ENCODE peak calls at places on chromosomes 6 and 20, in nine cellular contexts. Y, N, F, B, L, U, Q, E and V are unnamed samples.

GRCh38 chr20:19973920-19974620 is 43.1 kb upstream of the NAA20 start:
- DNase-seq in U (peak; percentile 86), E (peak; percentile 64), Y (no peak), F (no peak), L (no peak), N (no peak), B (no peak), Q (no peak), V (no peak)

GRCh38 chr6:150977276-150977675 is 111.8 kb downstream of the MTHFD1L start:
- DNase-seq in L (no peak), B (no peak), F (no peak), E (no peak), N (no peak), Q (no peak), U (no peak), Y (no peak), V (no peak)

GRCh38 chr6:4295789-4296165 is 160.4 kb upstream of the ECI2 start:
- DNase-seq in N (no peak), U (no peak), E (no peak), L (no peak), B (no peak), Q (no peak), F (no peak), Y (no peak), V (no peak)

GRCh38 chr6:122408240-122408639 is 8.8 kb downstream of the HSF2 start:
- DNase-seq in B (no peak), Q (no peak), U (no peak), F (no peak), E (no peak), Y (no peak), L (no peak), N (no peak), V (no peak)

GRCh38 chr6:32868257-32868788 is 14.3 kb downstream of the PSMB9 start:
- DNase-seq in N (peak; percentile 70), B (peak; percentile 68), Y (peak; percentile 79), F (peak; percentile 52), L (peak; percentile 88), E (peak; percentile 76), Q (peak; percentile 71), U (peak; percentile 81), V (peak; percentile 71)

GRCh38 chr6:48021904-48022303 is 89.1 kb downstream of the PTCHD4 start:
- DNase-seq in Y (no peak), E (no peak), L (no peak), U (no peak), F (no peak), N (no peak), Q (no peak), B (no peak), V (no peak)

GRCh38 chr6:13908955-13909381 is 15.8 kb upstream of the RNF182 start:
- DNase-seq in L (peak; percentile 39), Q (peak; percentile 78), E (peak; percentile 35), B (peak; percentile 48), Y (peak; percentile 72), U (no peak), N (peak; percentile 63), F (peak; percentile 64), V (peak; percentile 55)

GRCh38 chr20:57899554-57899953 is 189.7 kb upstream of the PMEPA1 start:
- DNase-seq in F (no peak), U (no peak), Y (no peak), N (no peak), E (no peak), L (no peak), Q (no peak), B (no peak), V (no peak)

GRCh38 chr20:23585449-23585807 is 17.1 kb upstream of the CST9L start:
- DNase-seq in U (no peak), L (no peak), B (no peak), Q (no peak), N (no peak), E (no peak), F (no peak), Y (no peak), V (no peak)

GRCh38 chr6:51928320-51928719 is 159.1 kb downstream of the PKHD1 start:
- DNase-seq in U (no peak), F (peak; percentile 16), Y (no peak), Q (no peak), B (no peak), L (no peak), E (no peak), N (no peak), V (no peak)

GRCh38 chr20:50175938-50176933 is 14.4 kb upstream of the CEBPB start:
- DNase-seq in N (no peak), E (no peak), B (no peak), Q (no peak), L (no peak), F (no peak), U (peak; percentile 40), Y (no peak), V (no peak)

GRCh38 chr6:53496797-53497196 is 48.1 kb downstream of the GCLC start:
- DNase-seq in B (peak; percentile 78), Q (no peak), L (no peak), N (peak; percentile 84), U (no peak), F (no peak), E (no peak), Y (no peak), V (no peak)

GRCh38 chr6:160085713-160086505 is 35.7 kb upstream of the SLC22A1 start:
- DNase-seq in B (no peak), L (no peak), Y (no peak), U (no peak), N (no peak), F (no peak), Q (no peak), E (no peak), V (no peak)

GRCh38 chr6:111721677-111722219 is 116.1 kb upstream of the TRAF3IP2 start:
- DNase-seq in E (no peak), Q (no peak), B (no peak), L (no peak), F (peak; percentile 48), Y (peak; percentile 13), U (no peak), N (peak; percentile 19), V (peak; percentile 24)

GRCh38 chr6:7628479-7628878 is 38.5 kb downstream of the SNRNP48 start:
- DNase-seq in N (no peak), B (no peak), Y (no peak), Q (no peak), U (no peak), F (no peak), E (no peak), L (no peak), V (no peak)

GRCh38 chr6:88636871-88637270 is 326.5 kb downstream of the RNGTT start:
- DNase-seq in Y (no peak), L (no peak), Q (peak; percentile 13), U (no peak), N (no peak), E (no peak), B (no peak), F (no peak), V (no peak)

GRCh38 chr6:38166411-38167240 is 347.1 kb downstream of the ZFAND3 start:
- DNase-seq in E (no peak), Y (no peak), L (no peak), N (no peak), B (no peak), U (no peak), Q (no peak), F (no peak), V (no peak)

GRCh38 chr6:139927236-139927635 is 552.8 kb upstream of the CITED2 start:
- DNase-seq in E (no peak), Q (no peak), B (no peak), N (no peak), U (no peak), Y (no peak), L (no peak), F (peak; percentile 27), V (no peak)

GRCh38 chr20:6074145-6074561 is 20.3 kb upstream of the LRRN4 start:
- DNase-seq in U (no peak), B (peak; percentile 62), Y (peak; percentile 30), E (peak; percentile 29), F (no peak), N (peak; percentile 23), L (no peak), Q (no peak), V (peak; percentile 88)

GRCh38 chr6:108598316-108598863 is 37.7 kb downstream of the FOXO3 start:
- DNase-seq in U (peak; percentile 52), Y (peak; percentile 92), Q (no peak), F (peak; percentile 14), L (no peak), B (no peak), N (no peak), E (no peak), V (no peak)

GRCh38 chr6:21769405-21769851 is 175.9 kb downstream of the SOX4 start:
- DNase-seq in E (peak; percentile 47), B (peak; percentile 41), U (no peak), Y (no peak), N (peak; percentile 48), L (no peak), Q (no peak), F (no peak), V (no peak)

GRCh38 chr20:36646678-36647077 is 682 bp upstream of the SLA2 start:
- DNase-seq in Q (no peak), L (no peak), E (no peak), U (no peak), Y (no peak), B (no peak), F (no peak), N (no peak), V (no peak)

GRCh38 chr6:154509421-154510143 is 903 bp downstream of the CNKSR3 start:
- DNase-seq in B (peak; percentile 29), N (peak; percentile 34), L (peak; percentile 44), Y (no peak), F (peak; percentile 36), Q (no peak), U (peak; percentile 53), E (peak; percentile 23), V (peak; percentile 44)

GRCh38 chr6:122790740-122791679 is 2.0 kb downstream of the SMPDL3A start:
- DNase-seq in U (no peak), F (peak; percentile 12), Q (no peak), N (peak; percentile 8), Y (peak; percentile 35), E (no peak), B (peak; percentile 60), L (no peak), V (peak; percentile 86)

GRCh38 chr6:98832282-98833100 is 1.9 kb upstream of the POU3F2 start:
- DNase-seq in Q (peak; percentile 66), E (no peak), N (peak; percentile 58), U (no peak), B (peak; percentile 50), L (peak; percentile 53), Y (no peak), F (peak; percentile 18), V (no peak)

GRCh38 chr6:29737707-29738630 is 14.7 kb downstream of the HLA-F start:
- DNase-seq in U (peak; percentile 65), L (peak; percentile 10), Q (peak; percentile 60), F (peak; percentile 66), N (peak; percentile 60), E (peak; percentile 71), B (peak; percentile 68), Y (peak; percentile 63), V (peak; percentile 75)

GRCh38 chr20:60255866-60256265 is 297.6 kb downstream of the CDH26 start:
- DNase-seq in F (no peak), L (no peak), B (no peak), Y (no peak), E (no peak), N (peak; percentile 47), Q (no peak), U (no peak), V (no peak)

GRCh38 chr6:164048840-164049239 is 634.3 kb downstream of the QKI start:
- DNase-seq in N (no peak), E (no peak), B (peak; percentile 1), U (no peak), Q (no peak), L (no peak), F (no peak), Y (no peak), V (no peak)